ENCODE peak calls at places on chromosomes 6 and 20, in nine cellular contexts. One of them, this sample, is unnamed.
A peak's percentile ranks its signal among the peaks of the same experiment; 100 is the strongest.

GRCh38 chr20:33308668-33309067 is 25.7 kb downstream of the BPIFB1 start:
- DNase-seq in ELF-1: no peak
- DNase-seq in NCI-H446 treated with DMSO at 0.1 percent for 48 hours: no peak
- DNase-seq in colonic mucosa: no peak
- DNase-seq in pancreas: no peak
- DNase-seq in NCI-H82: no peak
- DNase-seq in iris pigment epithelial cell: no peak
- DNase-seq in astrocyte of the cerebellum: no peak
- DNase-seq in fibroblast of lung: no peak
- DNase-seq in this sample: no peak

GRCh38 chr6:52157301-52157930 is 28.8 kb upstream of the IL17A start:
- DNase-seq in ELF-1: no peak
- DNase-seq in NCI-H446 treated with DMSO at 0.1 percent for 48 hours: no peak
- DNase-seq in colonic mucosa: no peak
- DNase-seq in pancreas: no peak
- DNase-seq in NCI-H82: no peak
- DNase-seq in iris pigment epithelial cell: peak; percentile 31
- DNase-seq in astrocyte of the cerebellum: no peak
- DNase-seq in fibroblast of lung: no peak
- DNase-seq in this sample: no peak

GRCh38 chr6:44255848-44256247 is 1.5 kb downstream of the SLC35B2 start:
- DNase-seq in ELF-1: no peak
- DNase-seq in NCI-H446 treated with DMSO at 0.1 percent for 48 hours: no peak
- DNase-seq in colonic mucosa: no peak
- DNase-seq in pancreas: no peak
- DNase-seq in NCI-H82: no peak
- DNase-seq in iris pigment epithelial cell: no peak
- DNase-seq in astrocyte of the cerebellum: no peak
- DNase-seq in fibroblast of lung: no peak
- DNase-seq in this sample: no peak

GRCh38 chr6:69848552-69848951 is 17.8 kb upstream of the COL19A1 start:
- DNase-seq in ELF-1: no peak
- DNase-seq in NCI-H446 treated with DMSO at 0.1 percent for 48 hours: no peak
- DNase-seq in colonic mucosa: no peak
- DNase-seq in pancreas: no peak
- DNase-seq in NCI-H82: peak; percentile 20
- DNase-seq in iris pigment epithelial cell: no peak
- DNase-seq in astrocyte of the cerebellum: no peak
- DNase-seq in fibroblast of lung: no peak
- DNase-seq in this sample: no peak

GRCh38 chr6:125699591-125699990 is 49.8 kb upstream of the HEY2 start:
- DNase-seq in ELF-1: no peak
- DNase-seq in NCI-H446 treated with DMSO at 0.1 percent for 48 hours: no peak
- DNase-seq in colonic mucosa: no peak
- DNase-seq in pancreas: no peak
- DNase-seq in NCI-H82: peak; percentile 26
- DNase-seq in iris pigment epithelial cell: no peak
- DNase-seq in astrocyte of the cerebellum: no peak
- DNase-seq in fibroblast of lung: no peak
- DNase-seq in this sample: no peak

GRCh38 chr6:170172825-170173231 is 118.0 kb downstream of the DLL1 start:
- DNase-seq in ELF-1: peak; percentile 6
- DNase-seq in NCI-H446 treated with DMSO at 0.1 percent for 48 hours: no peak
- DNase-seq in colonic mucosa: peak; percentile 13
- DNase-seq in pancreas: peak; percentile 5
- DNase-seq in NCI-H82: no peak
- DNase-seq in iris pigment epithelial cell: no peak
- DNase-seq in astrocyte of the cerebellum: no peak
- DNase-seq in fibroblast of lung: no peak
- DNase-seq in this sample: peak; percentile 1

GRCh38 chr6:6577736-6578135 is 10.8 kb upstream of the LY86 start:
- DNase-seq in ELF-1: no peak
- DNase-seq in NCI-H446 treated with DMSO at 0.1 percent for 48 hours: no peak
- DNase-seq in colonic mucosa: no peak
- DNase-seq in pancreas: no peak
- DNase-seq in NCI-H82: no peak
- DNase-seq in iris pigment epithelial cell: no peak
- DNase-seq in astrocyte of the cerebellum: no peak
- DNase-seq in fibroblast of lung: no peak
- DNase-seq in this sample: no peak

GRCh38 chr20:45154183-45154582 is 20.5 kb upstream of the PI3 start:
- DNase-seq in ELF-1: no peak
- DNase-seq in NCI-H446 treated with DMSO at 0.1 percent for 48 hours: no peak
- DNase-seq in colonic mucosa: no peak
- DNase-seq in pancreas: no peak
- DNase-seq in NCI-H82: peak; percentile 16
- DNase-seq in iris pigment epithelial cell: no peak
- DNase-seq in astrocyte of the cerebellum: no peak
- DNase-seq in fibroblast of lung: peak; percentile 6
- DNase-seq in this sample: no peak

GRCh38 chr20:36483919-36484808 is 57.2 kb upstream of the MYL9 start:
- DNase-seq in ELF-1: peak; percentile 78
- DNase-seq in NCI-H446 treated with DMSO at 0.1 percent for 48 hours: no peak
- DNase-seq in colonic mucosa: no peak
- DNase-seq in pancreas: no peak
- DNase-seq in NCI-H82: no peak
- DNase-seq in iris pigment epithelial cell: peak; percentile 60
- DNase-seq in astrocyte of the cerebellum: no peak
- DNase-seq in fibroblast of lung: no peak
- DNase-seq in this sample: no peak

GRCh38 chr20:4046311-4046924 is 31.1 kb upstream of the RNF24 start:
- DNase-seq in ELF-1: no peak
- DNase-seq in NCI-H446 treated with DMSO at 0.1 percent for 48 hours: no peak
- DNase-seq in colonic mucosa: no peak
- DNase-seq in pancreas: no peak
- DNase-seq in NCI-H82: no peak
- DNase-seq in iris pigment epithelial cell: no peak
- DNase-seq in astrocyte of the cerebellum: no peak
- DNase-seq in fibroblast of lung: no peak
- DNase-seq in this sample: no peak

GRCh38 chr6:9233686-9234085 is 798.3 kb upstream of the SLC35B3 start:
- DNase-seq in ELF-1: no peak
- DNase-seq in NCI-H446 treated with DMSO at 0.1 percent for 48 hours: no peak
- DNase-seq in colonic mucosa: no peak
- DNase-seq in pancreas: no peak
- DNase-seq in NCI-H82: peak; percentile 72
- DNase-seq in iris pigment epithelial cell: no peak
- DNase-seq in astrocyte of the cerebellum: no peak
- DNase-seq in fibroblast of lung: no peak
- DNase-seq in this sample: no peak

GRCh38 chr6:158559338-158559894 is 475 bp upstream of the TMEM181 start:
- DNase-seq in ELF-1: no peak
- DNase-seq in NCI-H446 treated with DMSO at 0.1 percent for 48 hours: no peak
- DNase-seq in colonic mucosa: no peak
- DNase-seq in pancreas: no peak
- DNase-seq in NCI-H82: no peak
- DNase-seq in iris pigment epithelial cell: no peak
- DNase-seq in astrocyte of the cerebellum: no peak
- DNase-seq in fibroblast of lung: no peak
- DNase-seq in this sample: no peak